ENCODE peak calls at places on chromosomes 13 and 19, in six cellular contexts. One of them, this sample, is unnamed. For H3K27me3, the result is how much of the 10 kb centered on the place peaks cover.

GRCh38 chr13:49908637-49909036 is 27.5 kb downstream of the SPRYD7 start:
- DNase-seq in MM.1S: no peak
- DNase-seq in adipocyte: no peak
- DNase-seq in GM23248: no peak
- DNase-seq in H1: no peak
- DNase-seq in fibroblast of lung: no peak
- DNase-seq in this sample: no peak

GRCh38 chr13:20843177-20843576 is 59.4 kb downstream of the XPO4 start:
- DNase-seq in MM.1S: no peak
- DNase-seq in adipocyte: no peak
- DNase-seq in GM23248: no peak
- DNase-seq in H1: no peak
- DNase-seq in fibroblast of lung: peak
- DNase-seq in this sample: no peak

GRCh38 chr13:24038405-24038804 is 122.1 kb upstream of the SPATA13 start:
- DNase-seq in MM.1S: no peak
- DNase-seq in adipocyte: peak
- DNase-seq in GM23248: peak
- DNase-seq in H1: no peak
- DNase-seq in fibroblast of lung: peak
- DNase-seq in this sample: peak

GRCh38 chr13:50200988-50201387 is 185.7 kb downstream of the KCNRG start:
- DNase-seq in MM.1S: no peak
- DNase-seq in adipocyte: no peak
- DNase-seq in GM23248: no peak
- DNase-seq in H1: no peak
- DNase-seq in fibroblast of lung: no peak
- DNase-seq in this sample: no peak

GRCh38 chr13:98537740-98538139 is 39.2 kb downstream of the STK24 start:
- DNase-seq in MM.1S: no peak
- DNase-seq in adipocyte: no peak
- DNase-seq in GM23248: no peak
- DNase-seq in H1: no peak
- DNase-seq in fibroblast of lung: no peak
- DNase-seq in this sample: no peak

GRCh38 chr19:33281296-33281926 is 20.9 kb downstream of the CEBPA start:
- DNase-seq in MM.1S: no peak
- DNase-seq in adipocyte: no peak
- DNase-seq in GM23248: no peak
- DNase-seq in H1: no peak
- DNase-seq in fibroblast of lung: no peak
- DNase-seq in this sample: no peak

GRCh38 chr19:46913852-46914430 is 53.1 kb downstream of the ARHGAP35 start:
- DNase-seq in MM.1S: no peak
- DNase-seq in adipocyte: peak
- DNase-seq in GM23248: peak
- DNase-seq in H1: no peak
- DNase-seq in fibroblast of lung: peak
- DNase-seq in this sample: peak

GRCh38 chr19:19142347-19142746 is 4.1 kb upstream of the TMEM161A start:
- DNase-seq in MM.1S: no peak
- DNase-seq in adipocyte: no peak
- DNase-seq in GM23248: no peak
- DNase-seq in H1: no peak
- DNase-seq in fibroblast of lung: no peak
- DNase-seq in this sample: no peak

GRCh38 chr19:6273701-6274601 is 5.8 kb downstream of the MLLT1 start:
- DNase-seq in MM.1S: no peak
- DNase-seq in adipocyte: peak
- DNase-seq in GM23248: peak
- DNase-seq in H1: no peak
- DNase-seq in fibroblast of lung: peak
- DNase-seq in this sample: peak

GRCh38 chr13:90867336-90867683 is 480.2 kb upstream of the MIR17HG start:
- DNase-seq in MM.1S: peak
- DNase-seq in adipocyte: peak
- DNase-seq in GM23248: peak
- DNase-seq in H1: peak
- DNase-seq in fibroblast of lung: peak
- DNase-seq in this sample: peak

GRCh38 chr13:103883152-103883551 is 816.9 kb upstream of the SLC10A2 start:
- DNase-seq in MM.1S: no peak
- DNase-seq in adipocyte: peak
- DNase-seq in GM23248: peak
- DNase-seq in H1: peak
- DNase-seq in fibroblast of lung: peak
- DNase-seq in this sample: peak

GRCh38 chr19:45475537-45476348 is 7.9 kb downstream of the FOSB start:
- DNase-seq in MM.1S: no peak
- DNase-seq in adipocyte: peak
- DNase-seq in GM23248: peak
- DNase-seq in H1: no peak
- DNase-seq in fibroblast of lung: no peak
- DNase-seq in this sample: no peak
- H3K9ac ChIP-seq in MM.1S: no peak
- H3K9ac ChIP-seq in adipocyte: no peak
- H3K9ac ChIP-seq in GM23248: no peak
- H3K9ac ChIP-seq in H1: no peak
- H3K9ac ChIP-seq in fibroblast of lung: no peak
- H3K9ac ChIP-seq in this sample: no peak

GRCh38 chr19:309206-309565 is 18.0 kb upstream of the PLPP2 start:
- DNase-seq in MM.1S: no peak
- DNase-seq in adipocyte: no peak
- DNase-seq in GM23248: no peak
- DNase-seq in H1: no peak
- DNase-seq in fibroblast of lung: no peak
- DNase-seq in this sample: no peak

GRCh38 chr19:308471-309205 is 17.4 kb upstream of the PLPP2 start:
- DNase-seq in MM.1S: no peak
- DNase-seq in adipocyte: no peak
- DNase-seq in GM23248: no peak
- DNase-seq in H1: no peak
- DNase-seq in fibroblast of lung: no peak
- DNase-seq in this sample: no peak

GRCh38 chr19:310781-311496 is 19.7 kb upstream of the PLPP2 start:
- DNase-seq in MM.1S: no peak
- DNase-seq in adipocyte: no peak
- DNase-seq in GM23248: no peak
- DNase-seq in H1: no peak
- DNase-seq in fibroblast of lung: no peak
- DNase-seq in this sample: no peak

GRCh38 chr19:311813-312261 is 20.6 kb upstream of the PLPP2 start:
- DNase-seq in MM.1S: no peak
- DNase-seq in adipocyte: no peak
- DNase-seq in GM23248: no peak
- DNase-seq in H1: no peak
- DNase-seq in fibroblast of lung: no peak
- DNase-seq in this sample: no peak

DNA sequence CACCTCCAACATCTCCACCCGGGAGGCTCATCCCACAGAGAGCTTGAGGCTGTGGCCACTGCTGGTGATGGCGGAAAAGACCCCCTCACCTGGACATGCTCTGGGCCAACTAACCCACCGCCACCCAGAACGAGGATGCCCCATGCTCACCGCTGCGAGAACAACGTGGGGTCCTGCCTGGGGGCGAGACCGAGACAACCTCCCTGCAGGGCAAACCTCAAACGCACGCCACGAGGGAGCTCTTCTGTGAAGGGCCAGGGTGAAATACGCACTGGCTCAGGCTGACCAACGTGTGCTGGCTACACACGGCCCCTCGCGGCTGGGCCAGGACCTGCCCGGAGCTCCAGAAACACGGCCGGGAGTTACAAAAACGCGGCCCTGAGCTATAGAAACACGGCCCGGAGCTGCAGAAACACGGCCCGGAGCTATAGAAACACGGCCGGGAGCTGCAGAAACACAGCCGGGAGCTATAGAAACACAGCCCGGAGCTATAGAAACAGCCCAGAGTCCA is 19.0 kb upstream of the PLPP2 start:
- DNase-seq in MM.1S: no peak
- DNase-seq in adipocyte: no peak
- DNase-seq in GM23248: no peak
- DNase-seq in H1: no peak
- DNase-seq in fibroblast of lung: no peak
- DNase-seq in this sample: no peak
- H3K4me3 ChIP-seq in MM.1S: no peak
- H3K4me3 ChIP-seq in adipocyte: no peak
- H3K4me3 ChIP-seq in GM23248: no peak
- H3K4me3 ChIP-seq in H1: no peak
- H3K4me3 ChIP-seq in fibroblast of lung: no peak
- H3K4me3 ChIP-seq in this sample: no peak

DNA sequence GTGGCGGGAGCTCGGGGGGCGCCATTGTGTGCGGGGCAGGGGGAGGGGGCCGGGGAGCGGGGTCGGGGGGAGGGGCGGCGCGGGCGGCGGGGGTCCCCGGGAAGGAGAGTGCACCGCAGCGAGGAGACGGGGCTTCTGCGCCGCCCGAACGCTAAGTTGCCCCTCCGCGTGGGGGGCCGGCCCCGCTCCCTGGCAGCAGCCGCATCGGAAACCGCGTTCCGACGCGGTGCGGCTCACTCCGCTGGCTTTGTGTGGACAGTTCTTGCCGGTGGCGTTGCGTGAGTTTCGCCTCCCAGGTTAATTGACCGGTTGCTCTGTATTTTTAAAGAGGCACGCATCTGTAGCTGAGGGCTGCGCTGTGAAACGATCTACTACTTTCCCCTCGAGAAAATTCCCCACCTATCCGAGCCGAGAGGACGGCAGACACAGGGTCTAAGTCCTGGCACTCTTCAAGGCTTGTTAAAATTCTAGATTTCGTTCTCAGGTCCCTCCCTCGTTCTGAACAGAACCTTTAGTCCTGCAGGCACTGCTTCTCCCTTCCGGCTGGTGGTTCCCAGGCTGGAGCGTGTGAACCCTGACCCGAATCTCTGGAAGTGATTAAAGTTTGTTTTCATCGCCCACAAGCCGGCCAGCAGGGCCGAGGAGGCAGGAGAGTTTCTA is 861 bp downstream of the ARHGEF7 start:
- DNase-seq in MM.1S: no peak
- DNase-seq in adipocyte: peak
- DNase-seq in GM23248: peak
- DNase-seq in H1: no peak
- DNase-seq in fibroblast of lung: peak
- DNase-seq in this sample: no peak
- H3K27me3 ChIP-seq in MM.1S: under half
- H3K27me3 ChIP-seq in adipocyte: under half
- H3K27me3 ChIP-seq in GM23248: under half
- H3K27me3 ChIP-seq in H1: under half
- H3K27me3 ChIP-seq in fibroblast of lung: under half
- H3K27me3 ChIP-seq in this sample: under half

DNA sequence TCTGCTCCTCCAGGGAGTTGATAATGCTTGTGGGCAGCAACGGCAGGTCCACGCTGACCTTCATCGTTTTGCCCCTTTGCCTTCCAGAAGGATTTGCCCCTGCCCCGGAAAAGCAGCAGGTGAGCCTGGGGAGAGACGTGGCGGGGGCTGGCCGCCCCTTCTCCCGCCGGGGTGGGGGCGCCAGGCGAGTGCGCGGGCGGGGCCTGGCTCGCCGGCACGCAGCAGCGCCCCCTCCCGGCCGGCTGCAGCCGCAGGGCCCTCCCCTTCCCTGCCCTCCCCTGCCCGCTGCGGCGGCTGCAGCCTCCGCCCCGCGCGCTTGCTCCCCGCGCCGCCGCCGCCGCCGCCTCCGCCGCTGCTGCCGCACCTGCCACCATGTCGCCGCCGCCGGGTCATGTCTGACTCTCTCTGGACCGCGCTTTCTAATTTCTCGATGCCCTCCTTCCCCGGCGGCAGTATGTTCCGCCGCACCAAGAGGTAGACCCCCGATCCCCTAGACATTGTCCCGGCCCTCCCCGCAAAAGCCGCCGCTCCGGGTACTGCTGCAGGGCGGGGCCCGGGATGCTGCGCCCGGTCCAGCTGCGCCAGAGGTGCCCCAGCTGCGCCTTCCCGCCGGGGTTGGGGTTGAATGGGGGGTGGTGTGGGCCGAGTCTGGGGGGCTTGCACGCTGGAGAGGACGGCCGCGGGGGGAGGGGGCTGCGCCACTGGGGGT is at the start of gene MAST1:
- DNase-seq in MM.1S: peak
- DNase-seq in adipocyte: peak
- DNase-seq in GM23248: peak
- DNase-seq in H1: no peak
- DNase-seq in fibroblast of lung: no peak
- DNase-seq in this sample: no peak
- H3K9ac ChIP-seq in MM.1S: no peak
- H3K9ac ChIP-seq in adipocyte: no peak
- H3K9ac ChIP-seq in GM23248: no peak
- H3K9ac ChIP-seq in H1: no peak
- H3K9ac ChIP-seq in fibroblast of lung: no peak
- H3K9ac ChIP-seq in this sample: no peak

GRCh38 chr13:100147825-100148224 is 58.9 kb downstream of the PCCA start:
- DNase-seq in MM.1S: no peak
- DNase-seq in adipocyte: no peak
- DNase-seq in GM23248: no peak
- DNase-seq in H1: no peak
- DNase-seq in fibroblast of lung: no peak
- DNase-seq in this sample: no peak
- H3K4me3 ChIP-seq in MM.1S: no peak
- H3K4me3 ChIP-seq in adipocyte: no peak
- H3K4me3 ChIP-seq in GM23248: no peak
- H3K4me3 ChIP-seq in H1: no peak
- H3K4me3 ChIP-seq in fibroblast of lung: no peak
- H3K4me3 ChIP-seq in this sample: no peak

This sample was measured in mammary epithelial cell.